ENCODE peak calls at places on chromosomes 6 and 20, in nine cellular contexts. Z is IMR-90; K is EL; B is HEK293T; E is NCI-H1105 treated with DMSO at 0.1 percent for 48 hours; X is LoVo; S is body of pancreas; V is activated B cell treated with CpG ODN at 0.5 μM for 24 hours; T is CD8-positive, alpha-beta T cell. D is an unnamed sample.

GRCh38 chr20:32780749-32781402 is 18.7 kb downstream of the DNMT3B start:
- DNase-seq in Z (no peak), K (no peak), B (no peak), E (no peak), X (no peak), S (no peak), V (no peak), T (no peak), D (peak)

GRCh38 chr6:49423817-49424216 is 39.2 kb downstream of the MMUT start:
- DNase-seq in Z (no peak), K (peak), B (no peak), E (peak), X (no peak), S (no peak), V (no peak), T (no peak), D (no peak)

GRCh38 chr6:45558858-45559257 is 181.1 kb upstream of the SUPT3H start:
- DNase-seq in Z (no peak), K (no peak), B (no peak), E (no peak), X (no peak), S (no peak), V (no peak), T (no peak), D (no peak)

GRCh38 chr6:138203315-138203714 is 15.0 kb downstream of the PBOV1 start:
- DNase-seq in Z (no peak), K (no peak), B (no peak), E (no peak), X (no peak), S (no peak), V (no peak), T (no peak), D (no peak)

GRCh38 chr6:219641-220198 is 72.6 kb upstream of the DUSP22 start:
- DNase-seq in Z (peak), K (peak), B (no peak), E (no peak), X (no peak), S (peak), V (peak), T (no peak), D (peak)

GRCh38 chr6:71621918-71622519 is 264.3 kb upstream of the RIMS1 start:
- DNase-seq in Z (peak), K (peak), B (peak), E (peak), X (peak), S (no peak), V (no peak), T (no peak), D (no peak)

GRCh38 chr6:33313709-33314514 is at the start of gene TAPBP:
- DNase-seq in Z (peak), K (peak), B (peak), E (peak), X (peak), S (peak), V (peak), T (peak), D (no peak)

GRCh38 chr6:25882066-25882496 is 8.0 kb upstream of the SLC17A3 start:
- DNase-seq in Z (no peak), K (no peak), B (no peak), E (no peak), X (no peak), S (peak), V (peak), T (no peak), D (no peak)

D was measured in neural crest cell.